ENCODE peak calls at places on chromosomes 4 and X, in four cellular contexts. D, E, C and K are unnamed samples.

GRCh38 chr4:174928575-174929253 is 10.6 kb downstream of the ADAM29 start:
- DNase-seq in E (peak), D (no peak), C (no peak), K (no peak)

GRCh38 chrX:151982217-151982616 is 7.7 kb upstream of the GABRE start:
- DNase-seq in C (no peak), E (no peak), D (peak), K (peak)

GRCh38 chrX:109830704-109831206 is 97.7 kb upstream of the ACSL4 start:
- DNase-seq in D (peak), E (no peak), C (no peak), K (no peak)

GRCh38 chr4:25973346-25973745 is 59.3 kb downstream of the SMIM20 start:
- DNase-seq in D (no peak), C (no peak), E (no peak), K (no peak)

GRCh38 chr4:90958256-90958895 is 831.2 kb downstream of the CCSER1 start:
- DNase-seq in E (peak), C (peak), D (peak), K (peak)

GRCh38 chr4:19883841-19884240 is 367.9 kb upstream of the SLIT2 start:
- DNase-seq in D (peak), C (no peak), E (no peak), K (no peak)

GRCh38 chr4:171002246-171002645 is 811.0 kb upstream of the GALNTL6 start:
- DNase-seq in C (no peak), D (no peak), E (no peak), K (no peak)

GRCh38 chrX:39813631-39814246 is 284.0 kb downstream of the BCOR start:
- DNase-seq in E (no peak), C (no peak), D (peak), K (no peak)

GRCh38 chrX:38112566-38112965 is 106.2 kb downstream of the SYTL5 start:
- DNase-seq in D (no peak), E (no peak), C (no peak), K (no peak)

GRCh38 chrX:63513825-63514574 is 162.9 kb upstream of the SPIN4 start:
- DNase-seq in C (no peak), D (peak), E (no peak), K (no peak)

GRCh38 chr4:145739840-145740239 is 59.9 kb downstream of the C4orf51 start:
- DNase-seq in D (no peak), C (no peak), E (no peak), K (no peak)

GRCh38 chr4:2356123-2357069 is 62.0 kb downstream of the ZFYVE28 start:
- DNase-seq in C (no peak), D (no peak), E (no peak), K (no peak)

GRCh38 chr4:73586040-73586439 is 34.2 kb downstream of the RASSF6 start:
- DNase-seq in D (no peak), E (no peak), C (no peak), K (no peak)

GRCh38 chr4:139243448-139244365 is 36.3 kb downstream of the MGARP start:
- DNase-seq in C (no peak), E (no peak), D (peak), K (no peak)

GRCh38 chr4:155304375-155304774 is 72.4 kb downstream of the MAP9 start:
- DNase-seq in C (no peak), D (no peak), E (no peak), K (no peak)

GRCh38 chr4:58063761-58064160 is 953.6 kb upstream of the IGFBP7 start:
- DNase-seq in E (no peak), C (no peak), D (no peak), K (no peak)

GRCh38 chr4:98447648-98448047 is 186.5 kb downstream of the RAP1GDS1 start:
- DNase-seq in E (peak), C (no peak), D (no peak), K (no peak)

GRCh38 chr4:145909331-145909730 is 29.3 kb downstream of the ZNF827 start:
- DNase-seq in D (no peak), E (peak), C (no peak), K (peak)

GRCh38 chr4:141636771-141637460 is 533 bp downstream of the IL15 start:
- DNase-seq in E (peak), C (peak), D (peak), K (peak)

GRCh38 chr4:164700471-164700870 is 53.5 kb upstream of the SMIM31 start:
- DNase-seq in D (no peak), E (peak), C (peak), K (peak)

GRCh38 chrX:65406532-65406931 is 128.1 kb downstream of the LAS1L start:
- DNase-seq in C (no peak), D (no peak), E (peak), K (peak)
- TF ChIP-seq EZH2 in C (no peak), D (no peak), E (no peak), K (no peak)

GRCh38 chrX:11667286-11667685 is 1.6 kb upstream of the ARHGAP6 start:
- DNase-seq in D (no peak), E (no peak), C (no peak), K (no peak)

GRCh38 chrX:11665144-11666040 is at the start of gene ARHGAP6:
- DNase-seq in C (no peak), E (peak), D (peak), K (no peak)

GRCh38 chrX:11666180-11666579 is 460 bp upstream of the ARHGAP6 start:
- DNase-seq in D (peak), C (no peak), E (peak), K (no peak)

GRCh38 chrX:11663875-11664210 is 1.9 kb downstream of the ARHGAP6 start:
- DNase-seq in D (peak), C (no peak), E (peak), K (no peak)

DNA sequence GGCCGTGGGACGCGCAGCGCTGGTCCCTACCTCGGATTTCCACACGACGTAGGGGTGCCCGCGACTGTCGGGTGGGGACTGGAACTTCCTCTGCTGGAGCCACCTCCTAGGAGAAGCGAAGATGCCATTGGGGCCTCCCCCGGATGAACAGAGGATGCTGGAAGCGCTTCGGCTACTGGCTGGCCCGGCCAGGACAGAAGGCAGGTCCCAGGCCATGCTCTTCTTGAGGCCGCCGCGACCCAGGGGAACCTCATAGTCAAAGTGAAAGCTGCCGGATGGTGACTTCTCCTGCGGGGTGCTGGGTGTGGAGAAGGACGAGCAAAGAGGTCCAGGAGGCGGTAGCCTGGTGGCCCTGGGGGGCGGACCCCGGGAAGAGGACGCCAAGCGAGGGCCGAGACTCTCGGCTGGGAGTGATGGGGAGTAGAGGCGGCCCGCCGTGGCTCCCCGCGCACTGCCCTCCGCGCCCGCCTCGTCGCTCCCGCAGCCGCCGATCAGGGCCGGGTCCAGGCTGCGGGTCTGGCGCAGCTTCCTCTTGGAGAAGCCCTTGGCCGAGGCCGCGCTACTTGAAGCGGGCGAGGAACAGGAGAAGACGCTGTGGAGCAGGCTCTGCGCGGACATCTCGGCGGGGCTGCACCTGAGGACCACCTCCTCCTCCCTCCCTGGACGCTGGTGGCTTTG is 1.4 kb downstream of the ARHGAP6 start:
- DNase-seq in D (no peak), E (peak), C (no peak), K (no peak)
- TF ChIP-seq EZH2 in D (no peak), E (peak), C (no peak), K (no peak)

GRCh38 chrX:17494231-17494630 is 119.2 kb downstream of the NHS start:
- DNase-seq in C (no peak), E (no peak), D (no peak), K (no peak)
- TF ChIP-seq EZH2 in C (no peak), E (no peak), D (no peak), K (no peak)

GRCh38 chr4:173500841-173501591 is 29.0 kb downstream of the HAND2 start:
- DNase-seq in C (no peak), D (no peak), E (peak), K (no peak)
- TF ChIP-seq EZH2 in C (no peak), D (peak), E (no peak), K (no peak)

GRCh38 chr4:46992338-46992737 is 1.0 kb downstream of the GABRA4 start:
- DNase-seq in D (no peak), C (no peak), E (peak), K (no peak)

GRCh38 chr4:46994007-46994405 is 625 bp upstream of the GABRA4 start:
- DNase-seq in E (peak), C (no peak), D (peak), K (no peak)

DNA sequence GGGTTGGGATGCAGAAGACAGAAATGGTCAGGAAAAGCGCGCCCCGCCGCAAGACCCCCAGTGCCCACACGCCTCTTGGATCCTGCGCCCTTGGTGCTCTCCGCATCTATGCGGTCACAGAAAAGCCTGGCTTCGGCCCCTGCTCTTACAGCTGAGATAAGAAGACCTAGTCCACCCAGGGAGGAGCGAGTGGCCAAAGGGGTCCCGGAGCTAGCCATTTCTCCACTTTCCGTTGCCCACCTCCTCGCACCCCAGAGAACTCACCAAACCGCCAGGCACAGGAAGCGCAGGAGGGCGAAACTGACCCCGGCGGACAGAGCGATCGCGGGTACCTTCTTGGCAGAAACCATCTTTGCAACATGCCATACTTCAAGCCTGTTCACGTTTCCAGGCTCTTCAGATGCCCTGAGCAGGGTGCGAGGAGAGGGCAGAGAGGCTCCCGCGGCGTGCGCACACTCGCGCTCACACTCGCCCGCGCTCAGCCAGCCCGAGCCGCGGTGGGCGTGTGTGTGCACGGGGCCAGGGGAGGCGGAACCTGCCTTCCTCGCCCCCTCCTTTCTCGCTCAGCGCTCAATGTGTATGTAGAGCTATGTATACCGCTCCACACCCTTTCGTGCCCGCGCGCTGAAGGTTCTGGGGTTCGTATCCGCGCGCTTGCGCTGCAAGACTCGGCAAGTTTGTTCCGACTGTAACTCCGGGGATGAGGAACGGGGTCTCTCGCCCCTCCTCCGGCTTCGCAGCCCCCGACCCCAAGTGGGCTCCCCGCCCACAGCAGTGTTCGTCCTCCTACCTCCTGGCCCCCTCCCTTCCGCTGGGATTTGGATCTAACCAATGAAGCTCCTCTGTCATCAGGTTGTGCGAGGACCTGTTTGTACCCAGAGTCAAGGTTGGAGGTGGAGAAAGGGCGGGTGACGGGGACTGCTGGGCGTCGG is at the start of gene GABRA4:
- DNase-seq in D (peak), C (no peak), E (peak), K (peak)
- TF ChIP-seq EZH2 in D (no peak), C (no peak), E (peak), K (peak)